ENCODE peak calls at places on chromosomes 6 and 20, in four cellular contexts. One of them, this sample, is unnamed.

GRCh38 chr6:44012078-44012493 is 115.2 kb downstream of the MRPL14 start:
- DNase-seq in epithelial cell of esophagus: peak
- DNase-seq in uterus: no peak
- DNase-seq in brain microvascular endothelial cell: peak
- DNase-seq in this sample: no peak

GRCh38 chr20:47774081-47774777 is 11.1 kb downstream of the SULF2 start:
- DNase-seq in epithelial cell of esophagus: no peak
- DNase-seq in uterus: peak
- DNase-seq in brain microvascular endothelial cell: no peak
- DNase-seq in this sample: no peak

GRCh38 chr6:1291381-1291780 is 20.5 kb upstream of the FOXQ1 start:
- DNase-seq in epithelial cell of esophagus: no peak
- DNase-seq in uterus: no peak
- DNase-seq in brain microvascular endothelial cell: no peak
- DNase-seq in this sample: no peak

GRCh38 chr6:35139924-35140524 is 1.1 kb downstream of the TCP11 start:
- DNase-seq in epithelial cell of esophagus: peak
- DNase-seq in uterus: peak
- DNase-seq in brain microvascular endothelial cell: peak
- DNase-seq in this sample: peak

GRCh38 chr20:33859157-33859695 is 48.1 kb downstream of the CHMP4B start:
- DNase-seq in epithelial cell of esophagus: no peak
- DNase-seq in uterus: peak
- DNase-seq in brain microvascular endothelial cell: peak
- DNase-seq in this sample: peak

GRCh38 chr20:31560900-31561598 is 44.0 kb upstream of the ID1 start:
- DNase-seq in epithelial cell of esophagus: peak
- DNase-seq in uterus: no peak
- DNase-seq in brain microvascular endothelial cell: peak
- DNase-seq in this sample: no peak

GRCh38 chr6:49849121-49849907 is 17.0 kb downstream of the CRISP1 start:
- DNase-seq in epithelial cell of esophagus: peak
- DNase-seq in uterus: no peak
- DNase-seq in brain microvascular endothelial cell: peak
- DNase-seq in this sample: peak

GRCh38 chr6:150631283-150631981 is 31.7 kb downstream of the PLEKHG1 start:
- DNase-seq in epithelial cell of esophagus: no peak
- DNase-seq in uterus: no peak
- DNase-seq in brain microvascular endothelial cell: no peak
- DNase-seq in this sample: peak

GRCh38 chr6:19289408-19289967 is 547.7 kb upstream of the ID4 start:
- DNase-seq in epithelial cell of esophagus: peak
- DNase-seq in uterus: no peak
- DNase-seq in brain microvascular endothelial cell: no peak
- DNase-seq in this sample: no peak

GRCh38 chr6:161232467-161232866 is 41.4 kb downstream of the AGPAT4 start:
- DNase-seq in epithelial cell of esophagus: no peak
- DNase-seq in uterus: no peak
- DNase-seq in brain microvascular endothelial cell: no peak
- DNase-seq in this sample: no peak

GRCh38 chr6:161228096-161228495 is 45.8 kb downstream of the AGPAT4 start:
- DNase-seq in epithelial cell of esophagus: no peak
- DNase-seq in uterus: peak
- DNase-seq in brain microvascular endothelial cell: no peak
- DNase-seq in this sample: no peak

GRCh38 chr6:161228911-161229591 is 44.8 kb downstream of the AGPAT4 start:
- DNase-seq in epithelial cell of esophagus: peak
- DNase-seq in uterus: peak
- DNase-seq in brain microvascular endothelial cell: peak
- DNase-seq in this sample: peak

GRCh38 chr6:161232001-161232400 is 41.9 kb downstream of the AGPAT4 start:
- DNase-seq in epithelial cell of esophagus: no peak
- DNase-seq in uterus: no peak
- DNase-seq in brain microvascular endothelial cell: no peak
- DNase-seq in this sample: no peak

GRCh38 chr6:161230339-161230738 is 43.5 kb downstream of the AGPAT4 start:
- DNase-seq in epithelial cell of esophagus: no peak
- DNase-seq in uterus: no peak
- DNase-seq in brain microvascular endothelial cell: no peak
- DNase-seq in this sample: no peak
- H3K4me3 ChIP-seq in epithelial cell of esophagus: no peak
- H3K4me3 ChIP-seq in uterus: no peak
- H3K4me3 ChIP-seq in brain microvascular endothelial cell: no peak
- H3K4me3 ChIP-seq in this sample: no peak

DNA sequence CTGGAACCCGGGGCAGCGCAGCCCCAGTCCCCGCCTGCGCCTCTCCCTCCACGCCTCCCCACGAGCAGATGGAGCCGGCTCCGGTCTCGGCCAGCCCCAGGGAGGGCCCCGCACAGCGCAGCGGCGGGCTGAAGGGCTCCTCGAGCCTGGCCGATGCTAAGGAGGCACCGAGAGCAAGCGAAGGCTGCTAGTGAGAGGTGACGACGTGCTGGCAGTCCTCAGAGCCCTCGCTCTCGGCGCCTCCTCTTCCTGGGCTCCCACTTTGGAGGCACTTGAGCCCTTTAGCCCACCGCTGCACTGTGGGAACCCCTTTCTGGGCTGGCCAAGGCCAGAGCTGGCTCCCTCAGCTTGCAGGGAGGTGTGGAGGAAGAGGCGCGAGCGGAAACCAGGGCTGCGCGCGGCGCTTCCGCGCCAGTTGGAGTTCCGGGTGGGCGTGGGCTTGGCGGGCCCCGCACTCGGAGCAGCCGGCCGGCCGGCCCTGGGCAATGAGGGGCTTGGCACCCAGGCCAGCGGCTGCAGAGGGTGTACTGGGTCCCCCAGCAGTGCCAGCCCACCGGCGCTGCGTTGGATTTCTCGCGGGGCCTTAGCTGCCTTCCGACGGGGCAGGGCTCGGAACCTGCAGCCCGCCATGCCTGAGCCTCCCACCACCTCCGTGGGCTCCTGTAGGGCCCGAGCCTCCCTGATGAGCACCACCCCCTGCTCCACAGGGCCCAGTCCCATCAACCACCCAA is 2.5 kb upstream of the TMEM14C start:
- DNase-seq in epithelial cell of esophagus: peak
- DNase-seq in uterus: peak
- DNase-seq in brain microvascular endothelial cell: no peak
- DNase-seq in this sample: no peak
- H3K4me3 ChIP-seq in epithelial cell of esophagus: peak
- H3K4me3 ChIP-seq in uterus: peak
- H3K4me3 ChIP-seq in brain microvascular endothelial cell: peak
- H3K4me3 ChIP-seq in this sample: no peak

GRCh38 chr6:149248688-149249369 is 68.7 kb upstream of the TAB2 start:
- DNase-seq in epithelial cell of esophagus: peak
- DNase-seq in uterus: no peak
- DNase-seq in brain microvascular endothelial cell: no peak
- DNase-seq in this sample: peak
- H3K4me3 ChIP-seq in epithelial cell of esophagus: no peak
- H3K4me3 ChIP-seq in uterus: no peak
- H3K4me3 ChIP-seq in brain microvascular endothelial cell: no peak
- H3K4me3 ChIP-seq in this sample: no peak

DNA sequence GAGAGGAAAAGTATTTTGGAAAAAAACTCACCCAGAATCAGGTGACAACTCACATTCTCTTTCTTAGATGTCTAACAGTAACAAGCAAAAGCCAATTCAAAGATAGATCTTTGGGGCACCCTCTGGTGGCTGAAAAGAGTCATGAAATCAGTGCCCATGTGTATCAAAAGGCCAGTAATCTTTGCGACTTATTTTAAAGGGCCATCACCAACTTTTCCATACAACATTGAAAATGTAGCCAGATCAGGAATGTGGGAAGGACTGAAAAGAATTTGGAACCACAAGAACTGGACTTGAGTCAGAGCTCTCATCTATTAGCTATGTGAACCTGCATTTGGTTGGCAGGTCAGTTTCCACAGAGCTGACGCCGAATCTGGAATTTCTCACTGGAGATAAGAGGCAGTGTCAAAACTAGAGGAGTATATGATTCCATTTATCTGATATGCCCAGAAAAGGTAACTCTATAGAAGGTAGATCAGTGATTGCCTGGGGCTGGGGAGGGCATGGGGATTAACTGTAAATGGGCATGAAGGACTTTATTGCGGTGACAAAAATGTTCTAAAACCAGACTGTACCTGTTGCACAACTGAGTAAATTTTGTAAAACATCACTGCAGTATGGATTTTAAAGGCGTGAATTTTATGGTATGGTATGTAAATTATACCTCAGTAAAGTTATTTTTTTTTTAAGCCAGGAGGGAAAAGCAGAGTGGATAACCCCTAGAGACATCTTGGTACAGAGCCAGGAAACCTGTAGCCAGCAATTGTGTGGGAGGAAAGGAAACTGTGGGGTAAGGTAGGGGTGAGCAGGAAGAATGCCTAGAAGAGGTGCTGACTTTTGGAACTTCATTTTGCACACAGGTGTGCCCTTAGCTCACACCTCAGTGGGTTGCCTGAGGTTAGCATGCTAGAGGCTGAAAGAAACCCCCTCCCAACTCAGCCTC is 117.1 kb upstream of the ASF1A start:
- DNase-seq in epithelial cell of esophagus: peak
- DNase-seq in uterus: peak
- DNase-seq in brain microvascular endothelial cell: peak
- DNase-seq in this sample: peak
- H3K4me3 ChIP-seq in epithelial cell of esophagus: no peak
- H3K4me3 ChIP-seq in uterus: no peak
- H3K4me3 ChIP-seq in brain microvascular endothelial cell: no peak
- H3K4me3 ChIP-seq in this sample: no peak